ENCODE peak calls at places on chromosomes 11 and 22, in eight cellular contexts. P, L, C, K, N, G, T and O are unnamed samples.

GRCh38 chr11:93329936-93330445 is 551 bp upstream of the DEUP1 start:
- DNase-seq in P (peak; percentile 23), L (no peak), C (no peak), K (no peak), N (peak; percentile 79), G (no peak), T (no peak), O (no peak)

GRCh38 chr22:49196046-49196511 is 631.6 kb downstream of the BRD1 start:
- DNase-seq in P (peak; percentile 45), L (no peak), C (no peak), K (no peak), N (peak; percentile 36), G (no peak), T (no peak), O (no peak)

GRCh38 chr22:37314315-37315046 is 32.2 kb downstream of the CYTH4 start:
- DNase-seq in P (no peak), L (no peak), C (no peak), K (no peak), N (no peak), G (no peak), T (no peak), O (no peak)

GRCh38 chr11:10770626-10771254 is 19.7 kb downstream of the CTR9 start:
- DNase-seq in P (no peak), L (peak; percentile 68), C (no peak), K (no peak), N (peak; percentile 86), G (no peak), T (no peak), O (no peak)

GRCh38 chr11:69382131-69383128 is 88.5 kb downstream of the MYEOV start:
- DNase-seq in P (peak; percentile 81), L (peak; percentile 64), C (no peak), K (peak; percentile 36), N (peak; percentile 48), G (no peak), T (peak; percentile 51), O (no peak)

GRCh38 chr11:19891050-19891449 is 178.4 kb downstream of the NAV2 start:
- DNase-seq in P (no peak), L (no peak), C (no peak), K (no peak), N (no peak), G (no peak), T (no peak), O (no peak)

GRCh38 chr11:10625281-10625981 is 57.0 kb upstream of the LYVE1 start:
- DNase-seq in P (no peak), L (no peak), C (no peak), K (no peak), N (peak; percentile 51), G (no peak), T (no peak), O (no peak)

GRCh38 chr11:122706261-122706660 is 50.7 kb downstream of the UBASH3B start:
- DNase-seq in P (peak; percentile 46), L (no peak), C (no peak), K (no peak), N (no peak), G (no peak), T (no peak), O (no peak)

GRCh38 chr11:45076761-45077160 is 69.7 kb upstream of the PRDM11 start:
- DNase-seq in P (no peak), L (no peak), C (no peak), K (no peak), N (no peak), G (no peak), T (no peak), O (no peak)

GRCh38 chr11:34653851-34654490 is 33.1 kb downstream of the EHF start:
- DNase-seq in P (peak; percentile 86), L (peak; percentile 81), C (no peak), K (no peak), N (peak; percentile 63), G (peak; percentile 73), T (peak; percentile 71), O (no peak)

GRCh38 chr11:116534270-116534975 is 238.4 kb downstream of the BUD13 start:
- DNase-seq in P (peak; percentile 31), L (no peak), C (no peak), K (no peak), N (peak; percentile 41), G (no peak), T (no peak), O (no peak)

GRCh38 chr11:11607772-11608171 is 14.0 kb downstream of the GALNT18 start:
- DNase-seq in P (no peak), L (no peak), C (no peak), K (no peak), N (no peak), G (no peak), T (no peak), O (no peak)

GRCh38 chr22:26756675-26757293 is 99.4 kb downstream of the MIAT start:
- DNase-seq in P (peak; percentile 90), L (peak; percentile 66), C (peak; percentile 67), K (no peak), N (peak; percentile 87), G (peak; percentile 21), T (peak; percentile 64), O (peak; percentile 35)

GRCh38 chr11:66080055-66080817 is 10.2 kb downstream of the PACS1 start:
- DNase-seq in P (peak; percentile 91), L (no peak), C (no peak), K (no peak), N (no peak), G (no peak), T (no peak), O (no peak)

GRCh38 chr22:26174280-26174679 is 5.0 kb downstream of the SEZ6L start:
- DNase-seq in P (peak; percentile 56), L (no peak), C (peak; percentile 67), K (no peak), N (peak; percentile 91), G (no peak), T (no peak), O (no peak)

GRCh38 chr11:3139481-3140290 is 25.4 kb downstream of the OSBPL5 start:
- DNase-seq in P (peak; percentile 81), L (peak; percentile 39), C (no peak), K (no peak), N (no peak), G (no peak), T (no peak), O (no peak)

GRCh38 chr11:2366733-2367132 is 10.4 kb upstream of the CD81 start:
- DNase-seq in P (peak; percentile 80), L (peak; percentile 25), C (no peak), K (no peak), N (no peak), G (no peak), T (no peak), O (no peak)

GRCh38 chr22:35601743-35602633 is 15.1 kb downstream of the MB start:
- DNase-seq in P (peak; percentile 71), L (peak; percentile 83), C (no peak), K (no peak), N (no peak), G (peak; percentile 50), T (no peak), O (no peak)

GRCh38 chr11:36453678-36454077 is 56.4 kb downstream of the TRAF6 start:
- DNase-seq in P (no peak), L (no peak), C (no peak), K (no peak), N (no peak), G (no peak), T (no peak), O (no peak)

GRCh38 chr22:44496305-44496704 is 1.7 kb downstream of the RTL6 start:
- DNase-seq in P (no peak), L (no peak), C (no peak), K (no peak), N (no peak), G (no peak), T (no peak), O (no peak)

GRCh38 chr22:44497904-44498242 is at the start of gene RTL6:
- DNase-seq in P (peak; percentile 99), L (no peak), C (no peak), K (no peak), N (no peak), G (no peak), T (no peak), O (no peak)

GRCh38 chr22:44497218-44497903 is 672 bp downstream of the RTL6 start:
- DNase-seq in P (peak; percentile 86), L (peak; percentile 60), C (no peak), K (no peak), N (no peak), G (no peak), T (no peak), O (no peak)

GRCh38 chr22:44495629-44496028 is 2.4 kb downstream of the RTL6 start:
- DNase-seq in P (no peak), L (no peak), C (no peak), K (no peak), N (no peak), G (no peak), T (no peak), O (no peak)

GRCh38 chr22:44496844-44497217 is 1.2 kb downstream of the RTL6 start:
- DNase-seq in P (no peak), L (peak; percentile 51), C (no peak), K (no peak), N (no peak), G (no peak), T (no peak), O (no peak)
- H3K27ac ChIP-seq in P (peak overlapping the region; percentile 85), L (peak overlapping the region; percentile 79), C (no peak overlapping the region), K (no peak overlapping the region), N (no peak overlapping the region), G (peak overlapping the region; percentile 93), T (no peak overlapping the region), O (no peak overlapping the region)

DNA sequence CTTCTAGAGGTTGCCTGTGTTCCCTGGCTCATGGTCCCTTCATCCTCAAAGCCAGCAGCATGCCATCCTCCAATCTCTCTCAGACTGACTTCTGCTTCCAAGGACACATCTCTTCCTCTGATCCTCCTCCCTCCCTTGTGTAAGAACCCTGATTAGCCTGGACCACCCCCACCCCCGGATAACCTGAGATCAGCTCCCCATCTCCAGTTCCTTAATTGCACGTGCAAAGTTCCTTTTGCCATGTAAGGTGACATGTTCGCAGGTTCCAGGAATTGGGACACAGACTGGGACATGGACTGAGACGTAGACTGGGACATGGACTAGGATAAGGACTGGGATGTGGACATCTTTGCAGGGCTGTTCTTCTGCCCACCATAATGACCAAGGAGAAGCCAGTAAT is 925.3 kb downstream of the TBC1D22A start:
- DNase-seq in P (no peak), L (no peak), C (no peak), K (no peak), N (no peak), G (no peak), T (no peak), O (no peak)
- H3K27ac ChIP-seq in P (no peak overlapping the region), L (no peak overlapping the region), C (no peak overlapping the region), K (no peak overlapping the region), N (no peak overlapping the region), G (no peak overlapping the region), T (no peak overlapping the region), O (no peak overlapping the region)

DNA sequence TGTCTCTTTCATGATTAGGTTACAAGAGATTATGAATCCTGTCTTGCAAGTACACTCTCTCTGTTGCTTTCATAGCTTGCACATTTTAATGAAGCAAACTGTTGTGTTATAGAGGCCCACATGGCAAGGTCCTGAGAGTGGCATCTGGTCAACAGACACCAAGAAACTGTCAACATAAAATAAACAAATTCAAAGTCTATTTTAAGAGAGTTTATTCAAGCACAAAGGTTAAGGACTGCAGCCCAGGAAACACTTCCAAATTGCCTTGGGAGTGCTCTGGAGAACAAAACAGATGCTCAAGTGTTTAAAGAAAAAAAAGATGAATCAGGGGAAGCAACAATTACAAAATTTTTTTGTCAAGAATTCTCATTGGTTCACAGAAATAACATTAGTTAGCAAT is 54.7 kb downstream of the CTSC start:
- DNase-seq in P (no peak), L (no peak), C (no peak), K (no peak), N (no peak), G (no peak), T (no peak), O (no peak)
- H3K27ac ChIP-seq in P (no peak overlapping the region), L (no peak overlapping the region), C (no peak overlapping the region), K (no peak overlapping the region), N (no peak overlapping the region), G (no peak overlapping the region), T (no peak overlapping the region), O (no peak overlapping the region)

GRCh38 chr11:101127348-101127698 is 2.3 kb downstream of the PGR start:
- DNase-seq in P (peak; percentile 76), L (peak; percentile 54), C (no peak), K (no peak), N (peak; percentile 84), G (peak; percentile 20), T (no peak), O (no peak)
- H3K27ac ChIP-seq in P (no peak overlapping the region), L (peak overlapping the region; percentile 31), C (no peak overlapping the region), K (no peak overlapping the region), N (no peak overlapping the region), G (peak overlapping the region; percentile 92), T (peak overlapping the region; percentile 38), O (peak overlapping the region; percentile 16)